ENCODE peak calls at places on chromosomes 16 and 17, in nine cellular contexts. F is IMR-90, N is cardiac muscle cell, C is tibial nerve, W is suprapubic skin, A is lower lobe of right lung, G is A549, E is adrenal gland, R is heart left ventricle. H is an unnamed sample.

GRCh38 chr16:4142268-4142667 is 26.0 kb upstream of the ADCY9 start:
- DNase-seq in F (no peak), N (no peak), C (no peak), W (no peak), A (peak), G (no peak), E (no peak), R (no peak), H (no peak)

GRCh38 chr16:53053967-53054669 is 673 bp upstream of the CHD9 start:
- DNase-seq in F (no peak), N (peak), C (no peak), W (no peak), A (peak), G (no peak), E (peak), R (peak), H (no peak)

GRCh38 chr16:10385725-10386516 is at the start of gene ATF7IP2:
- DNase-seq in F (peak), N (peak), C (peak), W (peak), A (peak), G (peak), E (peak), R (peak), H (peak)

GRCh38 chr16:10009691-10010090 is 172.5 kb downstream of the GRIN2A start:
- DNase-seq in F (no peak), N (no peak), C (no peak), W (no peak), A (no peak), G (no peak), E (no peak), R (no peak), H (no peak)

GRCh38 chr16:30567991-30568638 is 3.4 kb downstream of the ZNF688 start:
- DNase-seq in F (peak), N (peak), C (no peak), W (no peak), A (no peak), G (peak), E (no peak), R (no peak), H (peak)

GRCh38 chr17:40541060-40541872 is 24.0 kb downstream of the CCR7 start:
- DNase-seq in F (no peak), N (no peak), C (no peak), W (peak), A (no peak), G (no peak), E (peak), R (peak), H (no peak)

GRCh38 chr17:77476920-77477805 is 336.4 kb downstream of the SEC14L1 start:
- DNase-seq in F (peak), N (peak), C (peak), W (peak), A (no peak), G (no peak), E (peak), R (peak), H (peak)

GRCh38 chr17:48520631-48521045 is 10.2 kb downstream of the HOXB1 start:
- DNase-seq in F (peak), N (no peak), C (no peak), W (no peak), A (no peak), G (no peak), E (no peak), R (no peak), H (no peak)

GRCh38 chr16:56301391-56301850 is 110.1 kb downstream of the GNAO1 start:
- DNase-seq in F (peak), N (peak), C (no peak), W (no peak), A (no peak), G (no peak), E (no peak), R (no peak), H (no peak)

GRCh38 chr17:40499551-40500189 is 1.8 kb downstream of the TNS4 start:
- DNase-seq in F (peak), N (peak), C (peak), W (peak), A (peak), G (peak), E (peak), R (peak), H (no peak)

GRCh38 chr16:86777098-86777946 is 199.0 kb downstream of the FOXL1 start:
- DNase-seq in F (peak), N (no peak), C (no peak), W (no peak), A (no peak), G (no peak), E (no peak), R (no peak), H (peak)

GRCh38 chr17:54007855-54008254 is 185.1 kb downstream of the KIF2B start:
- DNase-seq in F (no peak), N (no peak), C (no peak), W (no peak), A (no peak), G (no peak), E (no peak), R (no peak), H (no peak)

GRCh38 chr17:82023447-82024241 is 539 bp downstream of the LRRC45 start:
- DNase-seq in F (peak), N (peak), C (no peak), W (no peak), A (no peak), G (peak), E (no peak), R (no peak), H (no peak)

GRCh38 chr16:12157510-12158093 is 181.1 kb downstream of the SNX29 start:
- DNase-seq in F (peak), N (peak), C (no peak), W (no peak), A (no peak), G (no peak), E (no peak), R (no peak), H (no peak)

GRCh38 chr17:68061512-68062313 is 26.2 kb downstream of the KPNA2 start:
- DNase-seq in F (peak), N (peak), C (no peak), W (no peak), A (no peak), G (no peak), E (peak), R (peak), H (no peak)

GRCh38 chr17:45850011-45850410 is 5.3 kb downstream of the SPPL2C start:
- DNase-seq in F (no peak), N (no peak), C (no peak), W (no peak), A (no peak), G (no peak), E (no peak), R (no peak), H (no peak)

DNA sequence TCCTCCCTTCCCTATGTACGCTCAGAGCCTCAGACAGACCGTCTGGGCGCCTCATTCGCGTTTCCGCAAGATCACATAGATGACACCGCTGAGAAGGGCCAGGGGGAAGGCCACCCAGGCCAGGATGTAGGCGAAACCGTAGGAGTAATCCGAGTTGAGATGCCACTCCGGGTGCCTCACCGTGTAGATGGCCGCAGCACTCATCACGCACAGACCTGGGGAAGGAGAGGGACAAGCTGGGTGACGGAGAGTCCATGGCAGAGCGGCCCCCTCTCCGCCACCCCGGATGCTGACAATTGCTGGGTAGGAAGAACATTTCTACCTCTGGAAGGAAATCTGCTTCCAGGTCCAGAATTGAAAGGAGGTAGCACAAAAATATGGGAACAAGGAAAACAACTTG is 34.3 kb downstream of the PMP22 start:
- DNase-seq in F (no peak), N (no peak), C (no peak), W (no peak), A (no peak), G (no peak), E (no peak), R (no peak), H (no peak)
- H3K27ac ChIP-seq in F (no peak), N (no peak), C (peak), W (no peak), A (no peak), G (no peak), E (no peak), R (no peak), H (no peak)

GRCh38 chr16:1677339-1677738 is 740 bp upstream of the JPT2 start:
- DNase-seq in F (no peak), N (no peak), C (no peak), W (no peak), A (no peak), G (no peak), E (no peak), R (no peak), H (no peak)
- H3K4me3 ChIP-seq in F (no peak), N (peak), C (peak), W (peak), A (peak), G (peak), E (peak), R (peak), H (no peak)

GRCh38 chr17:41777157-41777578 is 9.3 kb downstream of the JUP start:
- DNase-seq in F (no peak), N (no peak), C (no peak), W (no peak), A (no peak), G (peak), E (no peak), R (peak), H (no peak)
- TF ChIP-seq CTCF in F (no peak), N (peak), C (no peak), W (no peak), A (no peak), G (peak), E (no peak), R (peak), H (peak)

DNA sequence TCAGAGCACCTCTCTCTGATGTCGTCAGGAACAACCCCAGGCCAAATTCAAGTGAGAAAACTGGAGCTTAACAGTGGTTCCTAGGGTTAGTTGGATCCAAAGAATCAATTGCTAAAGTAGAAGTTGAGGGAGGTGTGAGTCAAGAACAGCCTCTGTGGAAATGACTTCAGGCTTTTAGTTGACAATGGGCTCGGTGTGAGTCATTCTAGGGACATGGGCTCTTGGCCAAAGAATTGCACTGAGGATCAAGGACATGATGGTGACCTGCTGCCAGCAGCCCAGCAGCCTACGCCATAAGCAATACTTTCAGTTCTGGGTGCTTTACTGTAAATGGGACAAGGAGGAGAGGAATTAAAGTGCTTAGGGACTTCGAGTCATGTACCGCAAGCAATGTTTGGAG is 32.1 kb upstream of the SMURF2 start:
- DNase-seq in F (peak), N (peak), C (peak), W (peak), A (peak), G (peak), E (peak), R (peak), H (no peak)
- H3K27ac ChIP-seq in F (peak), N (no peak), C (no peak), W (no peak), A (peak), G (peak), E (peak), R (no peak), H (no peak)

GRCh38 chr17:12064395-12064794 is 43.7 kb downstream of the MAP2K4 start:
- DNase-seq in F (no peak), N (no peak), C (no peak), W (no peak), A (no peak), G (no peak), E (no peak), R (no peak), H (no peak)

GRCh38 chr17:12067425-12067824 is 46.7 kb downstream of the MAP2K4 start:
- DNase-seq in F (no peak), N (no peak), C (no peak), W (no peak), A (no peak), G (no peak), E (no peak), R (no peak), H (no peak)

DNA sequence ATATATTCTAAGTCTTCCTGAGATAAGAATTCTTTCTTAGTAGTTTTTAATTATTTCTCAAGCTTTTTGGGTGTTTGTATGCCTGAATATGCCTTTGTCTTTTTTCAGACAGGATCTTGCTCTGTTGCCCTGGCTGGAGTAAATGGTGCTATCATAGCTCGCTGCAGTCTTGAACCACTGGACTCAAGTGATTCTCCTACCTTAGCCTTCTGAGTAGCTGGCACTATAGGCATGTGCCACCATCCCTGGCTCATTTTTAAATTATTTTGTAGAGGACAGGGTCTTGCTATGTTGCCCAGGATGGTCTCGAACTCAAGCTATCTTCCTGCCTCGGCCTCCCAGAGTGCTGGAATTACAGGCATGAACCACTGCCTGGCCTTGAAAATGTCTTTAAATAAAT is 41.6 kb downstream of the MAP2K4 start:
- DNase-seq in F (no peak), N (no peak), C (no peak), W (no peak), A (no peak), G (no peak), E (no peak), R (no peak), H (no peak)
- H3K4me3 ChIP-seq in F (no peak), N (no peak), C (no peak), W (no peak), A (no peak), G (no peak), E (no peak), R (no peak), H (no peak)

DNA sequence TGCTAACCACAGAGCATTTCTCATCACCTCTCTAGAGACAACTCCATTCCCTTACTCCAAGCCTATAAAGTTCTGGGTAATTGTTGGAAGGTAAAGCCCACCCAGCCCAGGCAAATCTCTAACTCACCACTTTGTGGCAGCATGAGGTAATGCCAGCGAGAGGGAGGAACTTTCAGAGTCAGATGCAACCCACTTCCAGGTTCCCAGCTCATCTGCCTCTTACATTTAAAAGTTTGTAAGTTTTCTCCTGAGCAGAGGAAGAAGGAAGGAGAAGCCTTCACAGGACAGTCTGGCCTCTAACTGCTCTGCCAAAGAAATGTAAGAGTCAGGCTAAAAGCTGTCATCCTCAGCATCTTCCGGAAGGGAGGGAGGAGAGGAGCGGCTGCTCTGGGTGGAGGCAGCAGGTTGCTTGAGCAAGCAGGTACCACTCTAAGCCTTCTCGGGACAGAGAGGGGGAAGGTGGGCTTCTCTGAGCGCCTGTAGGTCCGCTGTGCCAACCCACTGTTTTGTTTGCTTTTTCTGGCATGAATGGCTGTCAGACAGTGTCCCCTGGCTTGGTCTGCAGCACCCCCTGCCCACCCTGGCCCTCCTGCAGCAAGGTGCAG is 1.0 kb downstream of the ZNF319 start:
- DNase-seq in F (peak), N (no peak), C (no peak), W (peak), A (peak), G (no peak), E (no peak), R (no peak), H (no peak)
- TF ChIP-seq CTCF in F (peak), N (no peak), C (no peak), W (no peak), A (no peak), G (no peak), E (no peak), R (no peak), H (no peak)

GRCh38 chr17:330993-331701 is 21.5 kb downstream of the RPH3AL start:
- DNase-seq in F (no peak), N (peak), C (no peak), W (peak), A (no peak), G (no peak), E (peak), R (peak), H (no peak)
- H3K27ac ChIP-seq in F (no peak), N (no peak), C (no peak), W (peak), A (peak), G (no peak), E (peak), R (peak), H (no peak)

GRCh38 chr16:23518435-23518891 is 8.2 kb upstream of the GGA2 start:
- DNase-seq in F (peak), N (peak), C (no peak), W (no peak), A (no peak), G (no peak), E (no peak), R (no peak), H (no peak)
- H3K4me3 ChIP-seq in F (no peak), N (no peak), C (no peak), W (no peak), A (no peak), G (no peak), E (no peak), R (no peak), H (no peak)

GRCh38 chr17:56804454-56804853 is 29.3 kb downstream of the C17orf67 start:
- DNase-seq in F (no peak), N (no peak), C (no peak), W (no peak), A (no peak), G (no peak), E (no peak), R (no peak), H (no peak)

GRCh38 chr17:56808503-56808902 is 25.2 kb downstream of the C17orf67 start:
- DNase-seq in F (no peak), N (no peak), C (no peak), W (no peak), A (no peak), G (no peak), E (no peak), R (no peak), H (no peak)

GRCh38 chr17:56809106-56809819 is 24.5 kb downstream of the C17orf67 start:
- DNase-seq in F (no peak), N (no peak), C (no peak), W (no peak), A (no peak), G (no peak), E (no peak), R (no peak), H (no peak)

GRCh38 chr17:56807723-56808122 is 26.0 kb downstream of the C17orf67 start:
- DNase-seq in F (no peak), N (no peak), C (no peak), W (no peak), A (no peak), G (no peak), E (no peak), R (no peak), H (no peak)

DNA sequence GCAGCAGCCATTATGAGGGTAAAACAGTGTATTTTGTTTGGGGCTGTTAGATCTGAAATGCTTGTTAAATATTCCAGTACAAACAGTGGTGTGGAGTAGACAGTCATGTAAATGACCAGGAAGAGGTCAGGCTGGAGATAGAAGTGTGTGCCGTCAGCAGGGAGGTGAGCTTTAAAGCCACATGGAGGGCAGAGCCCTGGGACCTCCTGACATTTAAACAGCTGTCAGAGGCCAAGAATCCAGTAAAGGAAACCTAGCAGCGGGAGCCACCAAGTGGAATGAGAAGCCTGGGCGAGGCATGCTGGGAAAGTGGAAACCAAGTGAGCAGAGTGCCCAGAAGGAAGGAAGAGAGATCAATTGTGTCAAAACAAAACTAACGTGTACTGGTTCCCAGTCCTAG is 26.8 kb downstream of the C17orf67 start:
- DNase-seq in F (no peak), N (no peak), C (no peak), W (no peak), A (no peak), G (no peak), E (no peak), R (no peak), H (no peak)
- TF ChIP-seq CTCF in F (no peak), N (no peak), C (no peak), W (no peak), A (no peak), G (no peak), E (no peak), R (no peak), H (no peak)

GRCh38 chr17:3026125-3026855 is 37.1 kb downstream of the OR1D5 start:
- DNase-seq in F (no peak), N (no peak), C (no peak), W (peak), A (peak), G (no peak), E (no peak), R (no peak), H (no peak)

GRCh38 chr17:3029213-3029913 is 34.0 kb downstream of the OR1D5 start:
- DNase-seq in F (no peak), N (no peak), C (no peak), W (peak), A (peak), G (no peak), E (no peak), R (peak), H (no peak)

GRCh38 chr17:3030096-3030495 is 33.3 kb downstream of the OR1D5 start:
- DNase-seq in F (peak), N (peak), C (no peak), W (no peak), A (peak), G (no peak), E (no peak), R (no peak), H (peak)

GRCh38 chr17:3026856-3027751 is 36.3 kb downstream of the OR1D5 start:
- DNase-seq in F (no peak), N (peak), C (no peak), W (peak), A (peak), G (no peak), E (no peak), R (peak), H (no peak)

DNA sequence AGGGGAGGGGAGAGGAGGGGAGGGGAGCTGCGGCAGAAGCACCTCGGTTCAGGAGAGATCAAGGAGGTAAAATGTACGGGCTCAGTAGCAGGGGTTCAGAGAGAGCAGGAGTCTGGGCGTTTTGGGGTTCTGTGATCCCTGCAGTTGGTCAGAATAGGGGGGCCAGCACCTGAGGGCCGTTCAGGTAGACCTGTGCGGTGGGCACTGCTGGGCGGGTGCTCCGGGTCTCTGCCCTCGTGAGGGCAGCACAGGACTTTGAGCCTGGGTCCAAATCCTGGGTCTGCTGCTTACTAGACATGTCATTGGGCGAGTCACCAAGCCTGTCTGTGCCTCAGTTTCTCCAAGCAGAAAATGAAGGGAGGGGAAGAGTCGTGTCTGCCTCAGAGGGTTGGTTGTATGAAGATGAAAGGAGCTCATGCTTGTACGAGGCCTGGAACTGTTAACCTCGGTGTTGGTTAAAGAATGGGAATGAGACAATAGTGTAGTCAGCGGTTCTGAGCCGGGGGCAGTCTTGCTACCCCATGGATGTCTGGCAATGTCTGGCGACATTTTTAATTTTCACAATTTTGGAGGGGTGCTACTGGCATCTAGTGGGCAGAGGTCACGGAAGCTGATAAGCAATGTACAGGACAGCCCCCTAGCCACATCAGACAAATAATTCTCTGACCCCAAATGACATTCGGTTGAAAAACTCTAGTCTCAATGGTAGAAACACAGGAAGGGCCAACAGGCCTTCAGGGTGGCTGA is 35.4 kb downstream of the OR1D5 start:
- DNase-seq in F (no peak), N (no peak), C (no peak), W (peak), A (peak), G (no peak), E (no peak), R (no peak), H (no peak)
- H3K27ac ChIP-seq in F (no peak), N (peak), C (no peak), W (no peak), A (no peak), G (no peak), E (no peak), R (no peak), H (no peak)